ENCODE peak calls at places on chromosomes 13 and 19, in nine cellular contexts. O, E, Q, U, N, M, W, J and B are unnamed samples. For H3K27me3, the result is how much of the 10 kb centered on the place peaks cover.

GRCh38 chr19:5880604-5881078 is 10.3 kb upstream of the FUT5 start:
- DNase-seq in O (peak), E (peak), Q (peak), U (no peak), N (peak), M (peak), W (peak), J (peak), B (no peak)

GRCh38 chr19:37803250-37803854 is 24.0 kb upstream of the ZNF573 start:
- DNase-seq in O (no peak), E (no peak), Q (no peak), U (no peak), N (no peak), M (no peak), W (no peak), J (no peak), B (no peak)

GRCh38 chr19:14248578-14249011 is 42.6 kb upstream of the ADGRL1 start:
- DNase-seq in O (peak), E (peak), Q (peak), U (peak), N (no peak), M (peak), W (peak), J (no peak), B (no peak)

GRCh38 chr19:31639306-31639705 is 290.1 kb upstream of the TSHZ3 start:
- DNase-seq in O (no peak), E (no peak), Q (no peak), U (no peak), N (no peak), M (no peak), W (no peak), J (peak), B (no peak)

GRCh38 chr13:86692291-86692690 is 893.1 kb upstream of the SLITRK6 start:
- DNase-seq in O (no peak), E (no peak), Q (no peak), U (no peak), N (no peak), M (no peak), W (no peak), J (no peak), B (no peak)

GRCh38 chr13:114140909-114141255 is 8.5 kb upstream of the RASA3 start:
- DNase-seq in O (no peak), E (no peak), Q (no peak), U (no peak), N (no peak), M (no peak), W (no peak), J (no peak), B (no peak)

GRCh38 chr13:48804836-48805601 is 151.3 kb downstream of the CYSLTR2 start:
- DNase-seq in O (no peak), E (no peak), Q (no peak), U (no peak), N (no peak), M (no peak), W (no peak), J (no peak), B (no peak)

GRCh38 chr19:19526581-19527370 is 1.9 kb upstream of the YJEFN3 start:
- DNase-seq in O (no peak), E (no peak), Q (no peak), U (no peak), N (no peak), M (no peak), W (no peak), J (no peak), B (no peak)

GRCh38 chr13:103156346-103156998 is 90.3 kb upstream of the SLC10A2 start:
- DNase-seq in O (no peak), E (no peak), Q (no peak), U (no peak), N (no peak), M (no peak), W (no peak), J (no peak), B (no peak)

GRCh38 chr19:38095411-38096308 is 128.4 kb downstream of the DPF1 start:
- DNase-seq in O (peak), E (peak), Q (peak), U (peak), N (peak), M (peak), W (peak), J (peak), B (no peak)

GRCh38 chr13:75825599-75825998 is 189.5 kb downstream of the LMO7 start:
- DNase-seq in O (no peak), E (no peak), Q (no peak), U (no peak), N (no peak), M (no peak), W (no peak), J (no peak), B (no peak)

GRCh38 chr13:26299168-26299788 is 45.3 kb downstream of the CDK8 start:
- DNase-seq in O (no peak), E (no peak), Q (no peak), U (no peak), N (no peak), M (no peak), W (no peak), J (peak), B (no peak)

GRCh38 chr19:35860818-35861639 is 4.3 kb downstream of the KIRREL2 start:
- DNase-seq in O (no peak), E (no peak), Q (no peak), U (no peak), N (no peak), M (no peak), W (no peak), J (no peak), B (no peak)
- H3K27me3 ChIP-seq in O (under half), E (half or more), Q (half or more), U (under half), N (under half), M (under half), W (under half), J (half or more), B (under half)

GRCh38 chr13:39036212-39036611 is 1.7 kb downstream of the PROSER1 start:
- DNase-seq in O (no peak), E (peak), Q (no peak), U (no peak), N (no peak), M (no peak), W (no peak), J (peak), B (no peak)

GRCh38 chr13:39038569-39038898 is 278 bp downstream of the NHLRC3 start:
- DNase-seq in O (no peak), E (peak), Q (no peak), U (no peak), N (no peak), M (no peak), W (no peak), J (no peak), B (peak)

GRCh38 chr13:39039033-39039432 is 777 bp downstream of the NHLRC3 start:
- DNase-seq in O (no peak), E (no peak), Q (no peak), U (no peak), N (no peak), M (no peak), W (no peak), J (no peak), B (no peak)

GRCh38 chr13:39037410-39037879 is 444 bp downstream of the PROSER1 start:
- DNase-seq in O (no peak), E (no peak), Q (no peak), U (no peak), N (no peak), M (no peak), W (peak), J (no peak), B (no peak)

DNA sequence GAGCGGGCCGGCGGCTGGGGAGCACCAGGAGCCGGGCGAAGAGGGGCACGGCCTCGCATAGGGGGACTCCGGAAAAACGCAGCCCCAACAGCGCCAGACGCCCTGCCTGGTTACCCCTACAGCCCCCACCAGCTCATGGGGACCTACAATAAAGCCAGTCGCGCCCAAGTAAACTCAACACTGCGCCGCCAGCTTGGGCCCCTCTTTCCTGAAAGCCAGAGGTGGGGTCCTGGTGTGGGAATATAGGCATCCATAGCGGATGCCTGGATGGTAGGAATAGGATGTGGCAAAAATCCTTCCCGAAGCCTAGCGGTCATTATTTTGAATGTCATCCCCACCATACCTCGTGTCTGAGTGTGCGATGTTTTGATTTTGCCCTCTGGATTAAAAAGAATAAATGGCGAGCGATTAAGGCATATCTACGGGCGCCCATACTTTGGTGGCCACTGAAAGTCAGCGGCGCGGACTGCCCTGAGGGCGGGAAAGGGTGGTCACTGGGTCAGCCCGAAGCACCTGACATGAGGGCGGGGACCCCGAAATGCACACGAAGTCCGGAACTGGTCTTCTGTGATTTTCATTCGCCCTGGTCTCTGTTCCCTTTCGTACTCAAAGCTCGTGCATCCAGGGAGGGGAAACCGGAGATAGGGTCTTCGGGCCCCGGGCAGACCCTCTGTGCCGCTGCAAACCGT is at the start of the genes NHLRC3 and PROSER1:
- DNase-seq in O (peak), E (peak), Q (peak), U (peak), N (peak), M (peak), W (peak), J (peak), B (peak)
- TF ChIP-seq POLR2A in O (no peak), E (peak), Q (peak), U (peak), N (peak), M (peak), W (no peak), J (peak), B (peak)

GRCh38 chr19:49564616-49565045 is 15.7 kb downstream of the NOSIP start:
- DNase-seq in O (no peak), E (peak), Q (no peak), U (no peak), N (no peak), M (no peak), W (no peak), J (no peak), B (no peak)
- H3K4me3 ChIP-seq in O (no peak), E (no peak), Q (no peak), U (no peak), N (no peak), M (no peak), W (no peak), J (no peak), B (no peak)

GRCh38 chr19:41700381-41701195 is 7.8 kb upstream of the CEACAM5 start:
- DNase-seq in O (no peak), E (peak), Q (no peak), U (no peak), N (no peak), M (no peak), W (no peak), J (no peak), B (no peak)

GRCh38 chr19:41699968-41700323 is 8.5 kb upstream of the CEACAM5 start:
- DNase-seq in O (no peak), E (peak), Q (no peak), U (no peak), N (no peak), M (no peak), W (no peak), J (no peak), B (no peak)

GRCh38 chr19:41701401-41702075 is 6.9 kb upstream of the CEACAM5 start:
- DNase-seq in O (no peak), E (peak), Q (no peak), U (no peak), N (no peak), M (no peak), W (no peak), J (no peak), B (no peak)

GRCh38 chr19:41703602-41704293 is 4.7 kb upstream of the CEACAM5 start:
- DNase-seq in O (no peak), E (peak), Q (no peak), U (no peak), N (no peak), M (no peak), W (no peak), J (no peak), B (no peak)

GRCh38 chr19:41702208-41702651 is 6.2 kb upstream of the CEACAM5 start:
- DNase-seq in O (no peak), E (no peak), Q (no peak), U (no peak), N (no peak), M (no peak), W (no peak), J (peak), B (no peak)
- H3K27me3 ChIP-seq in O (under half), E (under half), Q (under half), U (under half), N (under half), M (under half), W (under half), J (under half), B (under half)

GRCh38 chr13:41956272-41956671 is 4.6 kb downstream of the VWA8 start:
- DNase-seq in O (no peak), E (no peak), Q (no peak), U (no peak), N (no peak), M (no peak), W (no peak), J (no peak), B (no peak)

GRCh38 chr13:41960195-41960699 is 662 bp downstream of the VWA8 start:
- DNase-seq in O (no peak), E (peak), Q (no peak), U (no peak), N (peak), M (peak), W (no peak), J (peak), B (no peak)

GRCh38 chr13:41955605-41956004 is 5.3 kb downstream of the VWA8 start:
- DNase-seq in O (no peak), E (no peak), Q (no peak), U (no peak), N (no peak), M (no peak), W (no peak), J (no peak), B (no peak)

GRCh38 chr13:41962994-41963393 is 2.1 kb upstream of the VWA8 start:
- DNase-seq in O (no peak), E (no peak), Q (no peak), U (no peak), N (no peak), M (no peak), W (no peak), J (peak), B (no peak)

DNA sequence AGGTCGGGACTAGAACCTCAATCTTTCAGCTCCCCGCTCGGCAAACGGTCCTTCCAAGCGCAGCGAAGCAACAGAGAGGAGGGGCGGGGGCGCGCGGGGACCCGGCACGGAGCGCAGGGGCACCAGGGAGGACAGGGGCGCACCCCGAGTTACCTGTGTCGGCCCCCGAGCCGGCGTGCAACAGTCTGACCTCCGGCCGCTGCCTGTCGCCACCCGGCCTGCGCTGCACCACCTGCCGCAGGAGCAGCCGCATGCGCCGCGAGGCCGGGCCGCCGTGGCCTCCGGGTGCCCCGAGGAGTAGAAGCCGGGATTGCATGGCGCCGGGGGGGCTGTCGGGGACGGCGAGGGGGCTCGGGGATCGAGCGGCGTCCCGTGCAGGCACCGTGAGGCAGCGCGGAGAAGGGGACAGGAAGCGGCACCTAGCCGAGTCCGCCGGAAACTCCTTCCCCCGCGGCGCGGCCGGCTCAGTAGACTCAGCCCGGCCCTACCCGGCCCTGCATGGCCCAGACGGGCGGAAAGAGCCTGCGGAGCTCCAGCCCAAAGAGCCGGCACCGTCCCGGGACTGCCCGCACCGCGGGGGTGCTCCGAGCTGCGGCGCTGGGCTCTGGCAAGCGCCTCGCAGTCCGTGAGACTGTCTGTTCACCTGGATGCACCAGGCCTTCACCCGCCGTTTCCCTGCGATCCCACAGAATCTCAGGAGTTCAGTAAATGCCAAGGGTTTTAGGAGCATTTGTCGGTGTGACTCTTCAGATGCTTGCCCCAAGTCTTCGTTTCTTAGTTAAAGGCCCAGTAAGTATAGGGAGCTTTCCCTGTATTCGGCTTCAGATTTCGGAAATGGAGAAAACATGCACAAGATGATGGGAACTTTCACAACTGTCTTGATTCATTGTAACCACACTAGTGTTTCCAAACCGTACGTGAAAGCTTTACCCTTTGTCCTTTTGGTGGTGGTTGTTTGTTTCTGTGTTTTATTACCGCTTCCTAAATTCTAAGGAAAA is at the start of gene VWA8:
- DNase-seq in O (peak), E (peak), Q (peak), U (peak), N (peak), M (peak), W (peak), J (peak), B (no peak)
- TF ChIP-seq POLR2A in O (no peak), E (peak), Q (peak), U (no peak), N (no peak), M (peak), W (no peak), J (no peak), B (no peak)

DNA sequence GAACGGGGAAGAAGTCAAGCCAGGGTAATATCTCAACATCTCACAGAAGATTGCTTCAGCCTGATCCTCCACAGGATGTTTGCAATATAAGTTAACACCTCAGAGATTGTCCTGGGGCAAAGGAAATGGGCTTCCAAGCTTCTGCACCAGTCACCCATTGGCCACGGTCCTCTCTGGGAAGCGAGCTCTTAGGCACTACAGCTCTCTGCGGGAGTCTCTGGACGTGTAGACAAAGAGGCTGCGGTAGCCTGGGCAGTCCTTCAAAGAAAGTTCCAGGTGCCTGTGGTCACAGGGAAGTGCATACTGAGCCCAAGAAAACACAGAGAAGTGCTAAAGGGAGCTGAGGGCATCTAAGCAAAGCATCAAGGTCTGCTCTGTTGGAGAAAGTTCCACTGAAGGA is 805.7 kb downstream of the DIAPH3 start:
- DNase-seq in O (no peak), E (no peak), Q (no peak), U (no peak), N (no peak), M (no peak), W (no peak), J (no peak), B (no peak)
- H3K4me3 ChIP-seq in O (no peak), E (no peak), Q (no peak), U (no peak), N (no peak), M (no peak), W (no peak), J (no peak), B (no peak)

DNA sequence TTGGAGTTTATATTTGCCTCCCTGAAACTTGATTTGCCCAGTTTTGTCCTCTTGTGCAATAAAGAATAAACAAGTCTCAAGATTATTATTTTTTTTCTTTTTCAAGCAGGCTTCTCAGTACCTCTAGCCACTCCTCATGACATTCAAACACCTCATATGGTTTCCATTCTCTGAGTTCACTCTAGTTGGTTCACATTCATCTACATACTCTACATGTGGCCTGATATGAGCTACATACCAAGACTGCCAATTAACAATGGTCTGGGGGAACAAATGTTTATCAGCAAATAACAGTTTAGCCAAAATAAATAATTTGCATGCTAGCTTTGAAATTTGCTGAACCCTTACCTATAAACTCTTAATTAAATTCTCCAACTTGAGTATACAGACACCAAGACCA is 22.5 kb downstream of the KCNRG start:
- DNase-seq in O (no peak), E (no peak), Q (no peak), U (no peak), N (no peak), M (no peak), W (no peak), J (no peak), B (no peak)
- H3K27me3 ChIP-seq in O (under half), E (under half), Q (under half), U (under half), N (under half), M (under half), W (under half), J (under half), B (under half)